ENCODE peak calls at places on chromosomes 6 and 20, in six cellular contexts. One of them, this sample, is unnamed.

GRCh38 chr6:131765081-131765852 is 42.6 kb upstream of the ENPP1 start:
- DNase-seq in occipital lobe: no peak
- DNase-seq in HFF-Myc: no peak
- DNase-seq in AG09319: no peak
- DNase-seq in glutamatergic neuron: no peak
- DNase-seq in spleen: no peak
- DNase-seq in this sample: no peak

GRCh38 chr6:149905911-149906371 is 8.0 kb upstream of the RAET1E start:
- DNase-seq in occipital lobe: no peak
- DNase-seq in HFF-Myc: no peak
- DNase-seq in AG09319: no peak
- DNase-seq in glutamatergic neuron: no peak
- DNase-seq in spleen: peak
- DNase-seq in this sample: no peak

GRCh38 chr6:37047933-37048850 is 42.7 kb downstream of the FGD2 start:
- DNase-seq in occipital lobe: no peak
- DNase-seq in HFF-Myc: no peak
- DNase-seq in AG09319: no peak
- DNase-seq in glutamatergic neuron: no peak
- DNase-seq in spleen: peak
- DNase-seq in this sample: no peak

GRCh38 chr20:52565614-52566013 is 374.0 kb upstream of the ZFP64 start:
- DNase-seq in occipital lobe: no peak
- DNase-seq in HFF-Myc: no peak
- DNase-seq in AG09319: no peak
- DNase-seq in glutamatergic neuron: no peak
- DNase-seq in spleen: no peak
- DNase-seq in this sample: no peak

GRCh38 chr6:89281779-89282246 is 33.3 kb downstream of the GABRR2 start:
- DNase-seq in occipital lobe: no peak
- DNase-seq in HFF-Myc: peak
- DNase-seq in AG09319: no peak
- DNase-seq in glutamatergic neuron: peak
- DNase-seq in spleen: no peak
- DNase-seq in this sample: no peak

GRCh38 chr20:63123326-63123725 is 92.6 kb downstream of the YTHDF1 start:
- DNase-seq in occipital lobe: no peak
- DNase-seq in HFF-Myc: no peak
- DNase-seq in AG09319: no peak
- DNase-seq in glutamatergic neuron: no peak
- DNase-seq in spleen: peak
- DNase-seq in this sample: no peak

GRCh38 chr20:46213946-46214830 is 94.1 kb downstream of the CDH22 start:
- DNase-seq in occipital lobe: no peak
- DNase-seq in HFF-Myc: no peak
- DNase-seq in AG09319: no peak
- DNase-seq in glutamatergic neuron: no peak
- DNase-seq in spleen: no peak
- DNase-seq in this sample: no peak

GRCh38 chr6:163296835-163297519 is 117.5 kb upstream of the QKI start:
- DNase-seq in occipital lobe: no peak
- DNase-seq in HFF-Myc: no peak
- DNase-seq in AG09319: no peak
- DNase-seq in glutamatergic neuron: no peak
- DNase-seq in spleen: no peak
- DNase-seq in this sample: no peak

GRCh38 chr6:26043389-26044139 is 43.7 kb upstream of the HFE start:
- DNase-seq in occipital lobe: peak
- DNase-seq in HFF-Myc: peak
- DNase-seq in AG09319: peak
- DNase-seq in glutamatergic neuron: no peak
- DNase-seq in spleen: peak
- DNase-seq in this sample: peak

GRCh38 chr6:54813901-54814300 is 32.7 kb upstream of the FAM83B start:
- DNase-seq in occipital lobe: no peak
- DNase-seq in HFF-Myc: no peak
- DNase-seq in AG09319: no peak
- DNase-seq in glutamatergic neuron: no peak
- DNase-seq in spleen: no peak
- DNase-seq in this sample: no peak

GRCh38 chr6:33197431-33198048 is 2.9 kb downstream of the RXRB start:
- DNase-seq in occipital lobe: no peak
- DNase-seq in HFF-Myc: no peak
- DNase-seq in AG09319: peak
- DNase-seq in glutamatergic neuron: no peak
- DNase-seq in spleen: peak
- DNase-seq in this sample: peak

GRCh38 chr6:149935668-149936067 is 6.1 kb upstream of the ULBP2 start:
- DNase-seq in occipital lobe: no peak
- DNase-seq in HFF-Myc: no peak
- DNase-seq in AG09319: no peak
- DNase-seq in glutamatergic neuron: no peak
- DNase-seq in spleen: no peak
- DNase-seq in this sample: no peak

GRCh38 chr6:1470040-1470439 is 80.7 kb downstream of the FOXF2 start:
- DNase-seq in occipital lobe: no peak
- DNase-seq in HFF-Myc: no peak
- DNase-seq in AG09319: no peak
- DNase-seq in glutamatergic neuron: no peak
- DNase-seq in spleen: no peak
- DNase-seq in this sample: no peak

GRCh38 chr6:91782789-91783188 is 1195.9 kb upstream of the MAP3K7 start:
- DNase-seq in occipital lobe: no peak
- DNase-seq in HFF-Myc: no peak
- DNase-seq in AG09319: no peak
- DNase-seq in glutamatergic neuron: no peak
- DNase-seq in spleen: no peak
- DNase-seq in this sample: no peak

GRCh38 chr20:7291319-7291943 is 523.9 kb downstream of the BMP2 start:
- DNase-seq in occipital lobe: no peak
- DNase-seq in HFF-Myc: no peak
- DNase-seq in AG09319: no peak
- DNase-seq in glutamatergic neuron: no peak
- DNase-seq in spleen: no peak
- DNase-seq in this sample: no peak

GRCh38 chr20:62246872-62247652 is 8.7 kb downstream of the OSBPL2 start:
- DNase-seq in occipital lobe: no peak
- DNase-seq in HFF-Myc: no peak
- DNase-seq in AG09319: no peak
- DNase-seq in glutamatergic neuron: no peak
- DNase-seq in spleen: no peak
- DNase-seq in this sample: no peak

GRCh38 chr6:167699141-167700036 is 127.3 kb upstream of the AFDN start:
- DNase-seq in occipital lobe: no peak
- DNase-seq in HFF-Myc: no peak
- DNase-seq in AG09319: no peak
- DNase-seq in glutamatergic neuron: no peak
- DNase-seq in spleen: peak
- DNase-seq in this sample: peak

GRCh38 chr6:87588756-87589407 is 905 bp downstream of the RARS2 start:
- DNase-seq in occipital lobe: no peak
- DNase-seq in HFF-Myc: no peak
- DNase-seq in AG09319: peak
- DNase-seq in glutamatergic neuron: no peak
- DNase-seq in spleen: no peak
- DNase-seq in this sample: no peak

GRCh38 chr20:50996901-50997830 is 25.7 kb downstream of the KCNG1 start:
- DNase-seq in occipital lobe: no peak
- DNase-seq in HFF-Myc: no peak
- DNase-seq in AG09319: no peak
- DNase-seq in glutamatergic neuron: no peak
- DNase-seq in spleen: no peak
- DNase-seq in this sample: no peak

GRCh38 chr6:97819680-97820079 is 536.7 kb upstream of the MMS22L start:
- DNase-seq in occipital lobe: no peak
- DNase-seq in HFF-Myc: no peak
- DNase-seq in AG09319: no peak
- DNase-seq in glutamatergic neuron: no peak
- DNase-seq in spleen: no peak
- DNase-seq in this sample: peak

GRCh38 chr6:41055149-41055548 is 2.1 kb downstream of the APOBEC2 start:
- DNase-seq in occipital lobe: no peak
- DNase-seq in HFF-Myc: no peak
- DNase-seq in AG09319: no peak
- DNase-seq in glutamatergic neuron: peak
- DNase-seq in spleen: no peak
- DNase-seq in this sample: no peak

GRCh38 chr6:32086661-32087573 is 22.2 kb downstream of the TNXB start:
- DNase-seq in occipital lobe: no peak
- DNase-seq in HFF-Myc: peak
- DNase-seq in AG09319: peak
- DNase-seq in glutamatergic neuron: no peak
- DNase-seq in spleen: no peak
- DNase-seq in this sample: no peak

GRCh38 chr20:5657190-5657872 is 92.9 kb upstream of the SHLD1 start:
- DNase-seq in occipital lobe: no peak
- DNase-seq in HFF-Myc: peak
- DNase-seq in AG09319: peak
- DNase-seq in glutamatergic neuron: no peak
- DNase-seq in spleen: no peak
- DNase-seq in this sample: no peak

GRCh38 chr6:107207251-107207890 is 92.1 kb upstream of the BEND3 start:
- DNase-seq in occipital lobe: no peak
- DNase-seq in HFF-Myc: no peak
- DNase-seq in AG09319: no peak
- DNase-seq in glutamatergic neuron: no peak
- DNase-seq in spleen: no peak
- DNase-seq in this sample: no peak

GRCh38 chr6:24242924-24243323 is 114.9 kb downstream of the DCDC2 start:
- DNase-seq in occipital lobe: no peak
- DNase-seq in HFF-Myc: no peak
- DNase-seq in AG09319: no peak
- DNase-seq in glutamatergic neuron: no peak
- DNase-seq in spleen: no peak
- DNase-seq in this sample: no peak

GRCh38 chr6:101401792-101402617 is 8.5 kb downstream of the GRIK2 start:
- DNase-seq in occipital lobe: peak
- DNase-seq in HFF-Myc: no peak
- DNase-seq in AG09319: no peak
- DNase-seq in glutamatergic neuron: peak
- DNase-seq in spleen: no peak
- DNase-seq in this sample: no peak

GRCh38 chr6:148888853-148889252 is 142.0 kb downstream of the UST start:
- DNase-seq in occipital lobe: no peak
- DNase-seq in HFF-Myc: no peak
- DNase-seq in AG09319: no peak
- DNase-seq in glutamatergic neuron: no peak
- DNase-seq in spleen: no peak
- DNase-seq in this sample: peak

GRCh38 chr6:44897286-44897685 is 430.8 kb upstream of the RUNX2 start:
- DNase-seq in occipital lobe: no peak
- DNase-seq in HFF-Myc: no peak
- DNase-seq in AG09319: no peak
- DNase-seq in glutamatergic neuron: no peak
- DNase-seq in spleen: no peak
- DNase-seq in this sample: no peak

GRCh38 chr6:166707045-166707444 is 80.0 kb upstream of the RPS6KA2 start:
- DNase-seq in occipital lobe: no peak
- DNase-seq in HFF-Myc: no peak
- DNase-seq in AG09319: no peak
- DNase-seq in glutamatergic neuron: peak
- DNase-seq in spleen: peak
- DNase-seq in this sample: peak

This sample was measured in hippocampal formation.